ENCODE peak calls at places on chromosome 15, in nine cellular contexts. N, I, U, J, Y, S, G, Z and D are unnamed samples.

GRCh38 chr15:92327033-92327432 is 66.6 kb upstream of the ST8SIA2 start:
- DNase-seq in N (no peak), I (no peak), U (no peak), J (no peak), Y (peak), S (no peak), G (no peak), Z (no peak), D (no peak)

GRCh38 chr15:65920121-65920520 is 50.8 kb downstream of the RAB11A start:
- DNase-seq in N (no peak), I (no peak), U (no peak), J (no peak), Y (no peak), S (no peak), G (no peak), Z (no peak), D (no peak)

GRCh38 chr15:27865323-27865922 is 233.7 kb downstream of the OCA2 start:
- DNase-seq in N (no peak), I (no peak), U (no peak), J (no peak), Y (no peak), S (no peak), G (no peak), Z (no peak), D (no peak)

GRCh38 chr15:40870716-40871115 is 3.3 kb downstream of the RHOV start:
- DNase-seq in N (no peak), I (no peak), U (no peak), J (no peak), Y (no peak), S (no peak), G (no peak), Z (no peak), D (no peak)

GRCh38 chr15:73375755-73376305 is 7.1 kb upstream of the HCN4 start:
- DNase-seq in N (no peak), I (no peak), U (no peak), J (no peak), Y (no peak), S (no peak), G (peak), Z (no peak), D (no peak)

GRCh38 chr15:43225201-43225949 is 4.6 kb upstream of the EPB42 start:
- DNase-seq in N (peak), I (peak), U (peak), J (peak), Y (no peak), S (no peak), G (no peak), Z (no peak), D (peak)

GRCh38 chr15:41823502-41823901 is 4.4 kb upstream of the JMJD7 start:
- DNase-seq in N (no peak), I (no peak), U (no peak), J (no peak), Y (no peak), S (no peak), G (no peak), Z (no peak), D (no peak)

GRCh38 chr15:61091229-61091628 is 137.9 kb downstream of the RORA start:
- DNase-seq in N (no peak), I (no peak), U (no peak), J (no peak), Y (no peak), S (no peak), G (peak), Z (no peak), D (no peak)

GRCh38 chr15:87634361-87634760 is 622.2 kb downstream of the NTRK3 start:
- DNase-seq in N (no peak), I (no peak), U (no peak), J (peak), Y (no peak), S (no peak), G (no peak), Z (no peak), D (no peak)

GRCh38 chr15:73647259-73648026 is 14.3 kb upstream of the NPTN start:
- DNase-seq in N (no peak), I (no peak), U (no peak), J (no peak), Y (no peak), S (no peak), G (no peak), Z (no peak), D (no peak)

GRCh38 chr15:79467865-79468586 is 35.9 kb downstream of the MINAR1 start:
- DNase-seq in N (no peak), I (no peak), U (no peak), J (no peak), Y (no peak), S (no peak), G (no peak), Z (no peak), D (no peak)

GRCh38 chr15:47870300-47870955 is 153.1 kb downstream of the SEMA6D start:
- DNase-seq in N (no peak), I (no peak), U (no peak), J (no peak), Y (no peak), S (no peak), G (no peak), Z (peak), D (no peak)

GRCh38 chr15:26773485-26773877 is 615 bp upstream of the GABRB3 start:
- DNase-seq in N (no peak), I (no peak), U (peak), J (peak), Y (no peak), S (peak), G (no peak), Z (no peak), D (no peak)

GRCh38 chr15:78540135-78540954 is at the start of gene PSMA4:
- DNase-seq in N (peak), I (peak), U (peak), J (peak), Y (peak), S (peak), G (peak), Z (peak), D (peak)

GRCh38 chr15:70768247-70768883 is 5.0 kb upstream of the UACA start:
- DNase-seq in N (peak), I (no peak), U (no peak), J (no peak), Y (no peak), S (no peak), G (no peak), Z (no peak), D (no peak)

GRCh38 chr15:76996526-76997401 is 1.8 kb downstream of the PSTPIP1 start:
- DNase-seq in N (no peak), I (no peak), U (no peak), J (peak), Y (no peak), S (no peak), G (peak), Z (no peak), D (no peak)

GRCh38 chr15:68618339-68619302 is 39.8 kb downstream of the CORO2B start:
- DNase-seq in N (no peak), I (no peak), U (no peak), J (peak), Y (no peak), S (no peak), G (no peak), Z (no peak), D (no peak)

GRCh38 chr15:85048430-85048829 is 66.8 kb downstream of the PDE8A start:
- DNase-seq in N (no peak), I (no peak), U (no peak), J (no peak), Y (no peak), S (no peak), G (no peak), Z (no peak), D (no peak)

GRCh38 chr15:47367991-47368390 is 349.3 kb upstream of the SEMA6D start:
- DNase-seq in N (no peak), I (no peak), U (no peak), J (no peak), Y (no peak), S (no peak), G (no peak), Z (no peak), D (no peak)

GRCh38 chr15:92724144-92724543 is 68.6 kb upstream of the FAM174B start:
- DNase-seq in N (no peak), I (no peak), U (no peak), J (no peak), Y (no peak), S (no peak), G (no peak), Z (no peak), D (no peak)

GRCh38 chr15:69554321-69554961 is 101.8 kb downstream of the RPLP1 start:
- DNase-seq in N (no peak), I (no peak), U (no peak), J (no peak), Y (no peak), S (no peak), G (no peak), Z (no peak), D (no peak)

GRCh38 chr15:64856429-64857145 is 14.9 kb downstream of the PLEKHO2 start:
- DNase-seq in N (no peak), I (no peak), U (no peak), J (peak), Y (peak), S (no peak), G (peak), Z (no peak), D (no peak)

GRCh38 chr15:74978503-74978902 is 16.9 kb upstream of the SCAMP5 start:
- DNase-seq in N (no peak), I (no peak), U (no peak), J (peak), Y (no peak), S (no peak), G (no peak), Z (no peak), D (no peak)

GRCh38 chr15:101568304-101568703 is 78.8 kb upstream of the PCSK6 start:
- DNase-seq in N (no peak), I (no peak), U (no peak), J (no peak), Y (no peak), S (no peak), G (no peak), Z (no peak), D (no peak)

GRCh38 chr15:33584797-33585196 is 274.0 kb downstream of the RYR3 start:
- DNase-seq in N (no peak), I (no peak), U (no peak), J (peak), Y (no peak), S (no peak), G (no peak), Z (peak), D (no peak)

GRCh38 chr15:60077581-60078359 is 73.7 kb downstream of the FOXB1 start:
- DNase-seq in N (no peak), I (peak), U (no peak), J (no peak), Y (no peak), S (no peak), G (no peak), Z (no peak), D (no peak)